ENCODE peak calls at places on chromosomes 6 and 20, in nine cellular contexts. One of them, this sample, is unnamed.

GRCh38 chr20:61271273-61272221 is 19.5 kb downstream of the CDH4 start:
- DNase-seq in heart right ventricle: no peak
- DNase-seq in Caki2: no peak
- DNase-seq in left lung: no peak
- DNase-seq in fibroblast of the aortic adventitia: no peak
- DNase-seq in mucosa of gallbladder: no peak
- DNase-seq in NAMALWA: no peak
- DNase-seq in adipocyte: no peak
- DNase-seq in GM23248: no peak
- DNase-seq in this sample: no peak

GRCh38 chr6:11387702-11388101 is 149.8 kb upstream of the TMEM170B start:
- DNase-seq in adipocyte: no peak
- DNase-seq in GM23248: no peak
- DNase-seq in fibroblast of the aortic adventitia: no peak
- DNase-seq in Caki2: no peak
- DNase-seq in mucosa of gallbladder: no peak
- DNase-seq in left lung: no peak
- DNase-seq in heart right ventricle: no peak
- DNase-seq in NAMALWA: no peak
- DNase-seq in this sample: no peak

GRCh38 chr6:45431314-45432058 is 53.8 kb upstream of the SUPT3H start:
- DNase-seq in Caki2: no peak
- DNase-seq in fibroblast of the aortic adventitia: no peak
- DNase-seq in mucosa of gallbladder: no peak
- DNase-seq in NAMALWA: no peak
- DNase-seq in left lung: no peak
- DNase-seq in adipocyte: no peak
- DNase-seq in GM23248: no peak
- DNase-seq in heart right ventricle: no peak
- DNase-seq in this sample: no peak

GRCh38 chr20:59850018-59850641 is 83.3 kb downstream of the SYCP2 start:
- DNase-seq in mucosa of gallbladder: no peak
- DNase-seq in left lung: no peak
- DNase-seq in fibroblast of the aortic adventitia: peak
- DNase-seq in heart right ventricle: no peak
- DNase-seq in adipocyte: peak
- DNase-seq in GM23248: peak
- DNase-seq in Caki2: no peak
- DNase-seq in NAMALWA: peak
- DNase-seq in this sample: no peak

GRCh38 chr6:55176958-55177357 is 2.6 kb downstream of the HCRTR2 start:
- DNase-seq in GM23248: peak
- DNase-seq in Caki2: no peak
- DNase-seq in heart right ventricle: no peak
- DNase-seq in fibroblast of the aortic adventitia: no peak
- DNase-seq in adipocyte: peak
- DNase-seq in left lung: no peak
- DNase-seq in mucosa of gallbladder: no peak
- DNase-seq in NAMALWA: no peak
- DNase-seq in this sample: no peak

GRCh38 chr6:169366177-169366901 is 112.7 kb upstream of the THBS2 start:
- DNase-seq in NAMALWA: no peak
- DNase-seq in GM23248: no peak
- DNase-seq in mucosa of gallbladder: no peak
- DNase-seq in left lung: no peak
- DNase-seq in Caki2: no peak
- DNase-seq in adipocyte: no peak
- DNase-seq in fibroblast of the aortic adventitia: no peak
- DNase-seq in heart right ventricle: no peak
- DNase-seq in this sample: no peak

GRCh38 chr20:53362736-53363135 is 230.9 kb downstream of the ZNF217 start:
- DNase-seq in adipocyte: no peak
- DNase-seq in mucosa of gallbladder: no peak
- DNase-seq in NAMALWA: no peak
- DNase-seq in fibroblast of the aortic adventitia: no peak
- DNase-seq in left lung: no peak
- DNase-seq in Caki2: no peak
- DNase-seq in heart right ventricle: no peak
- DNase-seq in GM23248: no peak
- DNase-seq in this sample: no peak

GRCh38 chr6:2507638-2508037 is 243.1 kb downstream of the MYLK4 start:
- DNase-seq in left lung: no peak
- DNase-seq in GM23248: no peak
- DNase-seq in adipocyte: no peak
- DNase-seq in Caki2: no peak
- DNase-seq in fibroblast of the aortic adventitia: no peak
- DNase-seq in heart right ventricle: no peak
- DNase-seq in NAMALWA: no peak
- DNase-seq in mucosa of gallbladder: no peak
- DNase-seq in this sample: no peak

GRCh38 chr6:32096394-32097258 is 12.5 kb downstream of the TNXB start:
- DNase-seq in GM23248: no peak
- DNase-seq in adipocyte: no peak
- DNase-seq in left lung: no peak
- DNase-seq in fibroblast of the aortic adventitia: no peak
- DNase-seq in NAMALWA: no peak
- DNase-seq in Caki2: no peak
- DNase-seq in heart right ventricle: no peak
- DNase-seq in mucosa of gallbladder: no peak
- DNase-seq in this sample: no peak

GRCh38 chr6:41153992-41154625 is at the start of gene TREML1:
- DNase-seq in NAMALWA: no peak
- DNase-seq in heart right ventricle: no peak
- DNase-seq in fibroblast of the aortic adventitia: no peak
- DNase-seq in GM23248: no peak
- DNase-seq in left lung: no peak
- DNase-seq in adipocyte: no peak
- DNase-seq in mucosa of gallbladder: no peak
- DNase-seq in Caki2: no peak
- DNase-seq in this sample: no peak

GRCh38 chr6:25476126-25476525 is 175.9 kb upstream of the SCGN start:
- DNase-seq in GM23248: peak
- DNase-seq in NAMALWA: no peak
- DNase-seq in mucosa of gallbladder: no peak
- DNase-seq in heart right ventricle: no peak
- DNase-seq in fibroblast of the aortic adventitia: peak
- DNase-seq in adipocyte: peak
- DNase-seq in Caki2: no peak
- DNase-seq in left lung: no peak
- DNase-seq in this sample: no peak

This sample was measured in CD4-positive, alpha-beta T cell.